ENCODE peak calls at places on chromosomes 5 and 9, in five cellular contexts. J, I, G, D and K are unnamed samples.

GRCh38 chr5:101543780-101544179 is 640.7 kb upstream of the ST8SIA4 start:
- DNase-seq in I (no peak), J (no peak), D (no peak), G (no peak), K (no peak)

GRCh38 chr5:44935262-44935661 is 126.5 kb downstream of the MRPS30 start:
- DNase-seq in D (no peak), G (peak), I (peak), J (no peak), K (no peak)

GRCh38 chr5:53110156-53110555 is 599 bp upstream of the MOCS2 start:
- DNase-seq in I (no peak), G (no peak), D (no peak), J (no peak), K (no peak)

GRCh38 chr5:138110266-138110963 is 26.6 kb downstream of the WNT8A start:
- DNase-seq in J (no peak), D (no peak), I (no peak), G (no peak), K (no peak)

GRCh38 chr5:1282139-1282992 is 12.5 kb downstream of the TERT start:
- DNase-seq in I (no peak), J (no peak), D (no peak), G (no peak), K (no peak)

GRCh38 chr9:100322954-100323536 is 29.7 kb downstream of the TEX10 start:
- DNase-seq in G (peak), D (no peak), J (peak), I (no peak), K (no peak)

GRCh38 chr9:2557693-2558092 is 63.9 kb upstream of the VLDLR start:
- DNase-seq in G (no peak), J (no peak), I (no peak), D (no peak), K (no peak)

GRCh38 chr9:71822455-71822854 is 54.1 kb upstream of the CEMIP2 start:
- DNase-seq in D (no peak), I (no peak), J (no peak), G (no peak), K (no peak)

GRCh38 chr9:133355881-133356357 is 368 bp downstream of the SURF1 start:
- DNase-seq in D (no peak), J (no peak), I (no peak), G (peak), K (no peak)

GRCh38 chr9:97386733-97387503 is 25.0 kb upstream of the TDRD7 start:
- DNase-seq in D (peak), I (peak), J (peak), G (peak), K (peak)